ENCODE peak calls at places on chromosomes 6 and 20, in five cellular contexts. W is EL, F is HFF-Myc, G is caudate nucleus, S is A172. Q is an unnamed sample.

GRCh38 chr20:31806564-31807355 is 12.4 kb upstream of the MYLK2 start:
- DNase-seq in W (no peak), F (no peak), G (no peak), S (no peak), Q (no peak)

GRCh38 chr6:131825946-131826345 is 18.1 kb downstream of the ENPP1 start:
- DNase-seq in W (no peak), F (no peak), G (no peak), S (no peak), Q (no peak)

GRCh38 chr6:98657764-98658163 is 176.6 kb upstream of the POU3F2 start:
- DNase-seq in W (peak), F (peak), G (no peak), S (peak), Q (peak)

GRCh38 chr6:17945111-17945510 is 42.3 kb downstream of the KIF13A start:
- DNase-seq in W (peak), F (no peak), G (no peak), S (no peak), Q (no peak)

GRCh38 chr20:60630609-60631008 is 621.5 kb upstream of the CDH4 start:
- DNase-seq in W (no peak), F (no peak), G (no peak), S (no peak), Q (peak)

GRCh38 chr20:10077081-10077471 is 42.3 kb downstream of the ANKEF1 start:
- DNase-seq in W (no peak), F (no peak), G (no peak), S (no peak), Q (no peak)

GRCh38 chr6:107066697-107067659 is 39.0 kb downstream of the MTRES1 start:
- DNase-seq in W (no peak), F (no peak), G (no peak), S (peak), Q (no peak)

GRCh38 chr6:121830759-121831158 is 395.3 kb downstream of the GJA1 start:
- DNase-seq in W (no peak), F (no peak), G (no peak), S (no peak), Q (no peak)

GRCh38 chr6:124881898-124882579 is 80.2 kb upstream of the RNF217 start:
- DNase-seq in W (peak), F (no peak), G (no peak), S (peak), Q (no peak)

GRCh38 chr6:122394016-122394415 is 5.4 kb upstream of the HSF2 start:
- DNase-seq in W (no peak), F (no peak), G (no peak), S (no peak), Q (no peak)

GRCh38 chr6:33213166-33213988 is 5.1 kb downstream of the RING1 start:
- DNase-seq in W (peak), F (no peak), G (no peak), S (no peak), Q (no peak)

GRCh38 chr6:73050706-73051105 is 174.6 kb downstream of the KHDC1L start:
- DNase-seq in W (no peak), F (no peak), G (no peak), S (no peak), Q (no peak)

GRCh38 chr20:10523438-10523837 is 88.3 kb downstream of the SLX4IP start:
- DNase-seq in W (no peak), F (no peak), G (no peak), S (no peak), Q (no peak)

GRCh38 chr20:22063753-22064152 is 358.3 kb downstream of the PAX1 start:
- DNase-seq in W (no peak), F (no peak), G (no peak), S (no peak), Q (no peak)

GRCh38 chr20:11853359-11853758 is 64.3 kb upstream of the BTBD3 start:
- DNase-seq in W (no peak), F (no peak), G (no peak), S (no peak), Q (no peak)

GRCh38 chr6:168244961-168245551 is 74.5 kb downstream of the DACT2 start:
- DNase-seq in W (no peak), F (no peak), G (no peak), S (no peak), Q (no peak)

GRCh38 chr6:49030621-49031020 is 432.4 kb downstream of the MMUT start:
- DNase-seq in W (peak), F (no peak), G (no peak), S (peak), Q (no peak)

GRCh38 chr6:106056060-106056737 is 29.9 kb upstream of the PRDM1 start:
- DNase-seq in W (no peak), F (no peak), G (no peak), S (no peak), Q (no peak)

GRCh38 chr6:77447254-77447653 is 16.0 kb downstream of the HTR1B start:
- DNase-seq in W (peak), F (no peak), G (no peak), S (peak), Q (no peak)

GRCh38 chr6:41939848-41940758 is 1.5 kb downstream of the CCND3 start:
- DNase-seq in W (peak), F (no peak), G (no peak), S (no peak), Q (no peak)

GRCh38 chr6:41092421-41093140 is 19.8 kb downstream of the NFYA start:
- DNase-seq in W (peak), F (no peak), G (no peak), S (peak), Q (no peak)

GRCh38 chr6:160730911-160731310 is 28.9 kb downstream of the PLG start:
- DNase-seq in W (no peak), F (no peak), G (no peak), S (no peak), Q (peak)

GRCh38 chr20:5844063-5844681 is 94.0 kb downstream of the SHLD1 start:
- DNase-seq in W (peak), F (no peak), G (no peak), S (peak), Q (peak)

GRCh38 chr20:38649275-38649891 is 47.8 kb downstream of the ARHGAP40 start:
- DNase-seq in W (peak), F (no peak), G (no peak), S (no peak), Q (peak)

GRCh38 chr6:166156942-166157341 is 10.7 kb downstream of the TBXT start:
- DNase-seq in W (no peak), F (no peak), G (no peak), S (peak), Q (no peak)

GRCh38 chr6:5068153-5068751 is 16.9 kb upstream of the PPP1R3G start:
- DNase-seq in W (no peak), F (no peak), G (no peak), S (no peak), Q (no peak)

GRCh38 chr6:144305985-144306384 is 20.9 kb downstream of the UTRN start:
- DNase-seq in W (peak), F (no peak), G (no peak), S (no peak), Q (no peak)

GRCh38 chr6:165884813-165885765 is 222.0 kb upstream of the PDE10A start:
- DNase-seq in W (peak), F (peak), G (peak), S (peak), Q (peak)

GRCh38 chr6:151807513-151808330 is at the start of gene ESR1:
- DNase-seq in W (peak), F (no peak), G (no peak), S (no peak), Q (peak)

GRCh38 chr6:47633141-47633540 is 65.2 kb upstream of the ADGRF4 start:
- DNase-seq in W (peak), F (no peak), G (no peak), S (no peak), Q (peak)

GRCh38 chr6:125910518-125910917 is 46.1 kb upstream of the HINT3 start:
- DNase-seq in W (peak), F (no peak), G (no peak), S (no peak), Q (no peak)

GRCh38 chr6:143596857-143597256 is 80.9 kb upstream of the PHACTR2 start:
- DNase-seq in W (no peak), F (no peak), G (no peak), S (no peak), Q (no peak)

Q was measured in RWPE1.